ENCODE peak calls at places on chromosome 1, in six cellular contexts. T is IMR-90, R is colonic mucosa, W is stomach, Q is transverse colon, V is HL-60. Z is an unnamed sample.

GRCh38 chr1:74964508-74964907 is 169.7 kb upstream of the LHX8 start:
- DNase-seq in V (no peak), T (no peak), W (peak; percentile 38), Q (no peak), R (no peak), Z (no peak)

GRCh38 chr1:1163538-1164070 is 10.1 kb upstream of the TTLL10 start:
- DNase-seq in W (no peak), R (no peak), V (no peak), Q (no peak), T (no peak), Z (no peak)

GRCh38 chr1:185441608-185442007 is 124.6 kb upstream of the IVNS1ABP start:
- DNase-seq in R (no peak), W (no peak), Q (no peak), T (peak; percentile 74), V (no peak), Z (no peak)

GRCh38 chr1:244163131-244163530 is 112.0 kb downstream of the ZBTB18 start:
- DNase-seq in T (peak; percentile 69), Q (no peak), R (no peak), V (no peak), W (no peak), Z (no peak)

GRCh38 chr1:90443340-90443739 is 273.8 kb downstream of the BARHL2 start:
- DNase-seq in V (no peak), T (no peak), W (no peak), Q (no peak), R (no peak), Z (no peak)

GRCh38 chr1:80054129-80054528 is 1047.6 kb upstream of the ADGRL4 start:
- DNase-seq in T (peak; percentile 86), W (no peak), Q (no peak), V (no peak), R (peak; percentile 18), Z (no peak)

GRCh38 chr1:39752703-39753102 is 14.0 kb downstream of the PPIE start:
- DNase-seq in V (no peak), T (no peak), W (no peak), R (no peak), Q (no peak), Z (no peak)

GRCh38 chr1:65002508-65003315 is 36.4 kb upstream of the JAK1 start:
- DNase-seq in V (no peak), Q (peak; percentile 78), R (peak; percentile 71), T (peak; percentile 79), W (peak; percentile 77), Z (peak; percentile 85)

GRCh38 chr1:160838876-160839275 is 23.8 kb downstream of the CD244 start:
- DNase-seq in W (no peak), V (no peak), Q (no peak), R (no peak), T (no peak), Z (no peak)

GRCh38 chr1:9349331-9349851 is 56.7 kb downstream of the SPSB1 start:
- DNase-seq in Q (no peak), R (no peak), T (peak; percentile 49), V (no peak), W (no peak), Z (no peak)

GRCh38 chr1:9721606-9722377 is 70.3 kb downstream of the PIK3CD start:
- DNase-seq in V (no peak), Q (peak; percentile 48), W (no peak), R (peak; percentile 48), T (no peak), Z (no peak)

GRCh38 chr1:30600706-30601105 is 122.7 kb downstream of the MATN1 start:
- DNase-seq in W (no peak), V (no peak), T (no peak), Q (no peak), R (peak; percentile 7), Z (no peak)

GRCh38 chr1:65514083-65514482 is 93.6 kb downstream of the LEPR start:
- DNase-seq in V (no peak), Q (no peak), W (no peak), T (peak; percentile 67), R (no peak), Z (no peak)

GRCh38 chr1:209805341-209805781 is 581 bp downstream of the IRF6 start:
- DNase-seq in W (peak; percentile 34), R (peak; percentile 65), Q (peak; percentile 46), V (no peak), T (no peak), Z (no peak)

GRCh38 chr1:11761988-11762406 is at the start of gene C1orf167:
- DNase-seq in W (peak; percentile 34), V (no peak), Q (no peak), T (no peak), R (no peak), Z (no peak)

GRCh38 chr1:93177991-93178390 is 2.2 kb downstream of the TMED5 start:
- DNase-seq in V (no peak), T (peak; percentile 44), Q (no peak), W (no peak), R (no peak), Z (no peak)

GRCh38 chr1:6401673-6402072 is 8.1 kb upstream of the ACOT7 start:
- DNase-seq in W (no peak), Q (no peak), T (no peak), V (peak; percentile 55), R (no peak), Z (no peak)

GRCh38 chr1:37034301-37035013 is at the start of gene GRIK3:
- DNase-seq in R (no peak), Q (no peak), V (no peak), T (no peak), W (no peak), Z (no peak)
- H3K27me3 ChIP-seq in R (peaks cover 56% of the 10 kb centered on the region), Q (peaks cover 96% of the 10 kb centered on the region), V (peaks cover 37% of the 10 kb centered on the region), T (peaks cover 44% of the 10 kb centered on the region), W (peaks cover 89% of the 10 kb centered on the region), Z (peaks cover 11% of the 10 kb centered on the region)

DNA sequence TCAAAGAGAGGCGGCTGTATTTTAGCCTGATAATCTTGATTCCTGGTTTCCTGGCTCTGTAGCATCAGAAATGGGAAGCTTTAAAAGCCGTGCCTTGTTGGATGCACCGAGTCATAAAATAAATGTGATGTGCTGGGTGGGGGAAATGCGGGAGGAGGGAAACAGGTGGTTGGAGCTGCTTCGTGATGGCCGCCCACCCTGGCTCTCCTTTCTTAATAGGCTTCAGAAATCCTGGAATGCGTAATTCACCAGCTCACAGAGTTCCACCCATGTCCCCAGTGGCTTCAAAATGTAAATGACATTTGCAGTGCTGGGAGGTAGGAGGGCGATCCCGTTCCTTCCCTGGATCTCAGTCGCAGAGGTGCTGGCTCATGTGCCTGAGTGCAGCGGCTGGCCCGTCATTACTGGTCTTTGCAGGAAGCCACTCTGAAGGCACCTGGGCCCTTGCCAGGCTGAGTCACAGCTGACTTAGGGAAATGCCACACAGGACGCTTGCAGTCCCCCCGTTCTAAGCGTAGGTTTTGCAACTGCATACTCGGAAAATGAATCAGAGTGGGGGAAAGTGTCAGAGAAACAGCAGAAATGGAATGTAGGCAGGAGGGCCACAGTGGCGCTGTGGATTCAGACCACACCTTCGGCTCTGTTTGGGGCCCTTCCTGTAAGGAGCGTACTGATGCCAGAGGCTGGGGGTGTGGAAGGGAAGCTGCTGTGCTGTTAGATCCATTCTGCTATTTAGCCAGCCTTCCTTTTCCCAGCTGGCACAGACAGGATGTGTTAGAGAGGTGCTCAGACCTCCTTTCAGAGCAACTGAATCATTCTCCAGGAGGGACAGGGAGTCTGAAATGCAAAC is 37.6 kb downstream of the GALNT2 start:
- DNase-seq in R (peak; percentile 93), Q (peak; percentile 94), W (peak; percentile 96), T (peak; percentile 100), V (peak; percentile 66), Z (peak; percentile 100)
- H3K27ac ChIP-seq in R (peak overlapping the region; percentile 62), Q (peak overlapping the region; percentile 80), W (peak overlapping the region; percentile 90), T (peak overlapping the region; percentile 77), V (no peak overlapping the region), Z (peak overlapping the region; percentile 85)

DNA sequence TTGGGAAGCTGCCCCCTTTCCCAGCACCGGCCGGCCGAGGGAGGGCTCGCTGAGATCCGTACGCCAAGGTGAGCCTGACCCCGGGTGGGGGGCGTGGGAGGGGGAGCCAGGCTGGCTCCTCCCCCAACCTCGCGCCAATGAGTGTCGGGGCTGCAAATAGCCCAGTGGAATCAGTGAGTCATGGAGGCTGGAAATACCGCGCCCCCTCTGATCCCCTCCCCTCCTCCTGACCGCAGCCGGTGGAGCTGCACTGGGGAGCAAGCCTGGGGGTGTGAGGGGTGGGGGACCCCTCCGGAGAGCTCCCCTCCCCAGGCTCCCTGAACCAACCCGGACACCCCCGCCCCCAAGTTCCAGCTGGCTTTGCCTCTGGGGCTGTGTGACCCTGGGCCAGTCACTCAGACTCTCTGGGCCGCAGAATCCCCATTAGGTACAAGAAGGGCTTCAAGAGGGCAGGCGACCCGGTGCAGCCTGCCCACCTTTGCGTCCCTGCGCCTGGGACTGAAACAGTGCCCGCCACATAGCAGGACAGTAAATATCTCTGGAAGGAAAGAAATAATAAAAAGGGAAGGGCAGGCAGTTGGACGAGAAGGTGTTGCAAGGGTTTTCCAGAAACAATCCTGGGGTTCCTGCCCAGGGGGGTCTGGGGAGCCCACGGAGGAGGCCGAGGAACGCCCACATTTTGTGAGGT is 4.5 kb downstream of the HSPB7 start:
- DNase-seq in R (peak; percentile 63), Q (peak; percentile 70), V (peak; percentile 79), T (peak; percentile 70), W (peak; percentile 76), Z (peak; percentile 57)
- H3K4me3 ChIP-seq in R (peak overlapping the region; percentile 43), Q (peak overlapping the region; percentile 53), V (peak overlapping the region; percentile 34), T (peak overlapping the region; percentile 8), W (peak overlapping the region; percentile 41), Z (peak overlapping the region; percentile 83)

GRCh38 chr1:245614986-245615385 is 460.2 kb downstream of the KIF26B start:
- DNase-seq in Q (no peak), V (no peak), R (no peak), T (no peak), W (no peak), Z (no peak)
- H3K27me3 ChIP-seq in Q (peaks cover 4% of the 10 kb centered on the region), V (peaks cover 3% of the 10 kb centered on the region), R (no peaks in the 10 kb centered on the region), T (no peaks in the 10 kb centered on the region), W (no peaks in the 10 kb centered on the region), Z (no peaks in the 10 kb centered on the region)

DNA sequence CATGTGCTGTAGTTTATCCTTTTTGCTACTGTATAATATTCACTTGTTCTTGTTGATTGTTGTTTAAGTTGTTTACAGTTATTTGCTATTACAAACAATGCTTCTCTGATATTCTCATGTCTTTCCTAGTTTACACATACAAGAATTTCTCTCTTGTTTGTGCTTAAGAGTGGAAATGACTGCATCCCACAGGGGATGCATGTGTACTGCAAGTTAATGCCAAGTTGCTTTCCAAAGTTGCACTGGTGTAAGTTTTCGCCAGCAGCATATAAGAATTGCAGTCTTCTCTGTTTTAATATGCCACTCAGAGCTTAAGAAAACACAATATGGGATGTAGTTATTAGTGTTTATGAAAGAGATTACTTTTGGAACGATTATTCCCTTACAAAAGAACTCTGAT is 97.7 kb downstream of the NEK7 start:
- DNase-seq in R (no peak), Q (no peak), V (no peak), T (no peak), W (no peak), Z (no peak)
- H3K27ac ChIP-seq in R (no peak overlapping the region), Q (no peak overlapping the region), V (no peak overlapping the region), T (no peak overlapping the region), W (no peak overlapping the region), Z (no peak overlapping the region)

DNA sequence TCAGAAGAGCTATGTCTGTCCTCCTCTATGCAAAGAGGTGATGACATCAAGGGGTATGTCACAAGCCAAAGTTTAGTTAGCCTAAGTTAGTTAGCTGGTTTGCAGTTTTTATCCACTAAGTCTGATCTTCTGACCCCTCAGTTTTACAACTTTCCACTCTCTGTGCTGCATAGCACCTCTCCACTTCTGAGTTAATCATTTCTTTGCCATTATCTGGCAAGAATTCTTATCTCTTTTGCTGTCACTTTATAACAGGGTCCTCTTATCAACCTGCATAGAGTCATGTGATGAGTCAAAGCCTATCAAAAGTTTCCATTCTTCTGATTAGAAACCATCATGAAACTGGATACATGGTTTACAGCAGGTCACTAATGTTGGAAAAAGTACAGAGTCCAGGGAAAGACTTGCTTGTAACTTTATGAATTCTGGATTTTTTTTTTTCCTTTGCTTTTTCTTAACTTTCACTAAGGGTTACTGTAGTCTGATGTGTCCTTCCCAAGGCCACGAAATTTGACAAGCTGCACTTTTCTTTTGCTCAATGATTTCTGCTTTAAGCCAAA is at the start of gene NR5A2:
- DNase-seq in Q (no peak), W (no peak), R (peak; percentile 36), T (no peak), V (no peak), Z (no peak)
- H3K4me3 ChIP-seq in Q (peak within 1 kb of the TSS; percentile 60), W (peak within 1 kb of the TSS; percentile 60), R (peak within 1 kb of the TSS; percentile 48), T (no peak within 1 kb of the TSS), V (no peak within 1 kb of the TSS), Z (no peak within 1 kb of the TSS)

Z was measured in thoracic aorta.